ENCODE peak calls at places on chromosome 6, in five cellular contexts. One of them, this sample, is unnamed.

GRCh38 chr6:126072172-126072571 is 85.8 kb downstream of the TRMT11 start:
- DNase-seq in mucosa of descending colon: no peak
- DNase-seq in NCI-H526: no peak
- DNase-seq in NCI-H524: no peak
- DNase-seq in epithelial cell of proximal tubule: no peak
- DNase-seq in this sample: no peak

GRCh38 chr6:52351879-52352238 is 10.1 kb upstream of the PAQR8 start:
- DNase-seq in NCI-H526: no peak
- DNase-seq in mucosa of descending colon: no peak
- DNase-seq in NCI-H524: no peak
- DNase-seq in epithelial cell of proximal tubule: no peak
- DNase-seq in this sample: no peak

GRCh38 chr6:3318821-3319540 is 60.2 kb downstream of the PSMG4 start:
- DNase-seq in epithelial cell of proximal tubule: no peak
- DNase-seq in NCI-H524: peak; percentile 49
- DNase-seq in mucosa of descending colon: no peak
- DNase-seq in NCI-H526: no peak
- DNase-seq in this sample: no peak

GRCh38 chr6:43013020-43013842 is 515 bp downstream of the MEA1 start:
- DNase-seq in mucosa of descending colon: no peak
- DNase-seq in epithelial cell of proximal tubule: no peak
- DNase-seq in NCI-H524: no peak
- DNase-seq in NCI-H526: no peak
- DNase-seq in this sample: no peak

GRCh38 chr6:29653452-29654038 is 3.3 kb upstream of the MOG start:
- DNase-seq in epithelial cell of proximal tubule: no peak
- DNase-seq in NCI-H526: peak; percentile 71
- DNase-seq in mucosa of descending colon: no peak
- DNase-seq in NCI-H524: peak; percentile 75
- DNase-seq in this sample: peak; percentile 68

GRCh38 chr6:96947055-96947454 is 22.5 kb downstream of the KLHL32 start:
- DNase-seq in mucosa of descending colon: no peak
- DNase-seq in NCI-H526: no peak
- DNase-seq in epithelial cell of proximal tubule: peak; percentile 37
- DNase-seq in NCI-H524: no peak
- DNase-seq in this sample: no peak

GRCh38 chr6:111692327-111693164 is 86.9 kb upstream of the TRAF3IP2 start:
- DNase-seq in epithelial cell of proximal tubule: peak; percentile 65
- DNase-seq in NCI-H524: peak; percentile 85
- DNase-seq in NCI-H526: peak; percentile 53
- DNase-seq in mucosa of descending colon: peak; percentile 71
- DNase-seq in this sample: peak; percentile 98

GRCh38 chr6:143842468-143842901 is 653 bp upstream of the LTV1 start:
- DNase-seq in epithelial cell of proximal tubule: no peak
- DNase-seq in mucosa of descending colon: no peak
- DNase-seq in NCI-H526: no peak
- DNase-seq in NCI-H524: no peak
- DNase-seq in this sample: peak; percentile 36

GRCh38 chr6:39791850-39792500 is at the start of gene DAAM2:
- DNase-seq in mucosa of descending colon: no peak
- DNase-seq in epithelial cell of proximal tubule: no peak
- DNase-seq in NCI-H526: no peak
- DNase-seq in NCI-H524: peak; percentile 38
- DNase-seq in this sample: no peak

GRCh38 chr6:126955621-126956020 is 162.8 kb upstream of the RSPO3 start:
- DNase-seq in NCI-H526: no peak
- DNase-seq in NCI-H524: no peak
- DNase-seq in epithelial cell of proximal tubule: no peak
- DNase-seq in mucosa of descending colon: no peak
- DNase-seq in this sample: no peak

GRCh38 chr6:29887819-29888581 is 54.3 kb upstream of the HLA-A start:
- DNase-seq in mucosa of descending colon: peak; percentile 93
- DNase-seq in NCI-H524: no peak
- DNase-seq in NCI-H526: no peak
- DNase-seq in epithelial cell of proximal tubule: no peak
- DNase-seq in this sample: peak; percentile 88

GRCh38 chr6:168417158-168417557 is 23.8 kb upstream of the SMOC2 start:
- DNase-seq in epithelial cell of proximal tubule: no peak
- DNase-seq in NCI-H526: no peak
- DNase-seq in mucosa of descending colon: no peak
- DNase-seq in NCI-H524: peak; percentile 15
- DNase-seq in this sample: no peak

GRCh38 chr6:36986704-36987047 is 680 bp upstream of the MTCH1 start:
- DNase-seq in mucosa of descending colon: no peak
- DNase-seq in epithelial cell of proximal tubule: no peak
- DNase-seq in NCI-H526: peak; percentile 29
- DNase-seq in NCI-H524: no peak
- DNase-seq in this sample: no peak

GRCh38 chr6:31806470-31807272 is at the start of gene LSM2:
- DNase-seq in NCI-H526: peak; percentile 93
- DNase-seq in mucosa of descending colon: peak; percentile 98
- DNase-seq in epithelial cell of proximal tubule: no peak
- DNase-seq in NCI-H524: peak; percentile 95
- DNase-seq in this sample: peak; percentile 99

GRCh38 chr6:68691120-68691519 is 56.0 kb downstream of the ADGRB3 start:
- DNase-seq in mucosa of descending colon: no peak
- DNase-seq in epithelial cell of proximal tubule: no peak
- DNase-seq in NCI-H526: no peak
- DNase-seq in NCI-H524: no peak
- DNase-seq in this sample: no peak

GRCh38 chr6:2215342-2215741 is 30.1 kb downstream of the GMDS start:
- DNase-seq in mucosa of descending colon: no peak
- DNase-seq in NCI-H526: no peak
- DNase-seq in NCI-H524: no peak
- DNase-seq in epithelial cell of proximal tubule: no peak
- DNase-seq in this sample: no peak

GRCh38 chr6:2725999-2726567 is 24.6 kb downstream of the MYLK4 start:
- DNase-seq in NCI-H524: no peak
- DNase-seq in epithelial cell of proximal tubule: no peak
- DNase-seq in mucosa of descending colon: no peak
- DNase-seq in NCI-H526: no peak
- DNase-seq in this sample: peak; percentile 3

GRCh38 chr6:51934098-51934497 is 153.3 kb downstream of the PKHD1 start:
- DNase-seq in mucosa of descending colon: no peak
- DNase-seq in epithelial cell of proximal tubule: no peak
- DNase-seq in NCI-H524: no peak
- DNase-seq in NCI-H526: no peak
- DNase-seq in this sample: no peak

GRCh38 chr6:39088331-39088730 is 26.7 kb downstream of the SAYSD1 start:
- DNase-seq in NCI-H526: no peak
- DNase-seq in epithelial cell of proximal tubule: peak; percentile 25
- DNase-seq in mucosa of descending colon: no peak
- DNase-seq in NCI-H524: no peak
- DNase-seq in this sample: peak; percentile 12

GRCh38 chr6:17491416-17492142 is 98.2 kb downstream of the CAP2 start:
- DNase-seq in NCI-H526: no peak
- DNase-seq in NCI-H524: no peak
- DNase-seq in mucosa of descending colon: no peak
- DNase-seq in epithelial cell of proximal tubule: no peak
- DNase-seq in this sample: peak; percentile 33

GRCh38 chr6:149761438-149761837 is 11.9 kb downstream of the PCMT1 start:
- DNase-seq in NCI-H526: no peak
- DNase-seq in mucosa of descending colon: no peak
- DNase-seq in NCI-H524: no peak
- DNase-seq in epithelial cell of proximal tubule: no peak
- DNase-seq in this sample: no peak

GRCh38 chr6:82365011-82365751 is 1.6 kb downstream of the TPBG start:
- DNase-seq in epithelial cell of proximal tubule: no peak
- DNase-seq in NCI-H526: peak; percentile 30
- DNase-seq in mucosa of descending colon: peak; percentile 53
- DNase-seq in NCI-H524: peak; percentile 40
- DNase-seq in this sample: peak; percentile 16

GRCh38 chr6:56927538-56928453 is 27.1 kb upstream of the BEND6 start:
- DNase-seq in NCI-H524: no peak
- DNase-seq in epithelial cell of proximal tubule: no peak
- DNase-seq in mucosa of descending colon: no peak
- DNase-seq in NCI-H526: no peak
- DNase-seq in this sample: no peak

GRCh38 chr6:114783083-114783482 is 440.3 kb upstream of the HS3ST5 start:
- DNase-seq in epithelial cell of proximal tubule: no peak
- DNase-seq in NCI-H526: no peak
- DNase-seq in mucosa of descending colon: no peak
- DNase-seq in NCI-H524: no peak
- DNase-seq in this sample: no peak

GRCh38 chr6:132023490-132023889 is 72.3 kb upstream of the CCN2 start:
- DNase-seq in NCI-H524: peak; percentile 10
- DNase-seq in mucosa of descending colon: no peak
- DNase-seq in epithelial cell of proximal tubule: no peak
- DNase-seq in NCI-H526: no peak
- DNase-seq in this sample: no peak

GRCh38 chr6:41747256-41748101 is at the start of gene PGC:
- DNase-seq in mucosa of descending colon: no peak
- DNase-seq in NCI-H524: no peak
- DNase-seq in epithelial cell of proximal tubule: no peak
- DNase-seq in NCI-H526: no peak
- DNase-seq in this sample: no peak

GRCh38 chr6:129342243-129342642 is 367.7 kb downstream of the ARHGAP18 start:
- DNase-seq in epithelial cell of proximal tubule: no peak
- DNase-seq in NCI-H526: no peak
- DNase-seq in NCI-H524: no peak
- DNase-seq in mucosa of descending colon: no peak
- DNase-seq in this sample: no peak

GRCh38 chr6:35727206-35727934 is 9.5 kb upstream of the ARMC12 start:
- DNase-seq in mucosa of descending colon: peak; percentile 91
- DNase-seq in NCI-H524: peak; percentile 77
- DNase-seq in epithelial cell of proximal tubule: no peak
- DNase-seq in NCI-H526: peak; percentile 66
- DNase-seq in this sample: peak; percentile 80

GRCh38 chr6:22437665-22438064 is 131.7 kb upstream of the HDGFL1 start:
- DNase-seq in epithelial cell of proximal tubule: no peak
- DNase-seq in NCI-H526: no peak
- DNase-seq in mucosa of descending colon: no peak
- DNase-seq in NCI-H524: no peak
- DNase-seq in this sample: no peak

GRCh38 chr6:78268591-78268990 is 598.8 kb upstream of the IRAK1BP1 start:
- DNase-seq in NCI-H526: no peak
- DNase-seq in mucosa of descending colon: no peak
- DNase-seq in NCI-H524: no peak
- DNase-seq in epithelial cell of proximal tubule: no peak
- DNase-seq in this sample: no peak

GRCh38 chr6:4185846-4186245 is 50.5 kb upstream of the ECI2 start:
- DNase-seq in NCI-H526: no peak
- DNase-seq in mucosa of descending colon: no peak
- DNase-seq in epithelial cell of proximal tubule: no peak
- DNase-seq in NCI-H524: no peak
- DNase-seq in this sample: no peak

GRCh38 chr6:156406688-156407087 is 370.5 kb upstream of the ARID1B start:
- DNase-seq in NCI-H526: no peak
- DNase-seq in mucosa of descending colon: no peak
- DNase-seq in NCI-H524: no peak
- DNase-seq in epithelial cell of proximal tubule: no peak
- DNase-seq in this sample: no peak

GRCh38 chr6:21842875-21843274 is 249.3 kb downstream of the SOX4 start:
- DNase-seq in mucosa of descending colon: no peak
- DNase-seq in epithelial cell of proximal tubule: no peak
- DNase-seq in NCI-H526: no peak
- DNase-seq in NCI-H524: no peak
- DNase-seq in this sample: no peak

GRCh38 chr6:108323710-108324109 is 28.9 kb downstream of the AFG1L start:
- DNase-seq in NCI-H526: no peak
- DNase-seq in mucosa of descending colon: no peak
- DNase-seq in NCI-H524: no peak
- DNase-seq in epithelial cell of proximal tubule: no peak
- DNase-seq in this sample: no peak

GRCh38 chr6:150294713-150295112 is 74.1 kb upstream of the IYD start:
- DNase-seq in mucosa of descending colon: no peak
- DNase-seq in epithelial cell of proximal tubule: no peak
- DNase-seq in NCI-H524: no peak
- DNase-seq in NCI-H526: no peak
- DNase-seq in this sample: no peak

GRCh38 chr6:63899550-63899949 is 263.9 kb downstream of the PHF3 start:
- DNase-seq in epithelial cell of proximal tubule: no peak
- DNase-seq in mucosa of descending colon: no peak
- DNase-seq in NCI-H526: no peak
- DNase-seq in NCI-H524: no peak
- DNase-seq in this sample: no peak

GRCh38 chr6:41318648-41319565 is 16.5 kb upstream of the NCR2 start:
- DNase-seq in mucosa of descending colon: peak; percentile 87
- DNase-seq in NCI-H526: peak; percentile 82
- DNase-seq in NCI-H524: peak; percentile 92
- DNase-seq in epithelial cell of proximal tubule: peak; percentile 12
- DNase-seq in this sample: peak; percentile 71

GRCh38 chr6:57423468-57423867 is 106.0 kb downstream of the PRIM2 start:
- DNase-seq in NCI-H524: no peak
- DNase-seq in epithelial cell of proximal tubule: no peak
- DNase-seq in mucosa of descending colon: no peak
- DNase-seq in NCI-H526: no peak
- DNase-seq in this sample: no peak

GRCh38 chr6:168884050-168884645 is 369.5 kb downstream of the THBS2 start:
- DNase-seq in mucosa of descending colon: no peak
- DNase-seq in epithelial cell of proximal tubule: no peak
- DNase-seq in NCI-H524: no peak
- DNase-seq in NCI-H526: no peak
- DNase-seq in this sample: no peak